ENCODE peak calls at places on chromosomes 5 and 9, in nine cellular contexts. A is NB4, R is gastrocnemius medialis, C is tibial nerve, D is spleen, Z is transverse colon, J is stomach, N is HCT116, G is body of pancreas. X is an unnamed sample.

GRCh38 chr9:100352201-100352726 is 478 bp downstream of the TEX10 start:
- DNase-seq in D (no peak), A (peak), J (peak), G (peak), R (peak), Z (peak), C (no peak), N (no peak), X (peak)

GRCh38 chr9:114184866-114185265 is 29.5 kb downstream of the COL27A1 start:
- DNase-seq in N (no peak), D (peak), R (no peak), G (no peak), J (no peak), C (no peak), Z (no peak), A (no peak), X (no peak)

GRCh38 chr9:127545196-127546124 is 66.6 kb upstream of the STXBP1 start:
- DNase-seq in R (no peak), G (peak), A (no peak), J (peak), Z (peak), N (no peak), D (no peak), C (peak), X (no peak)

GRCh38 chr9:134188421-134189166 is 24.2 kb upstream of the RNU6ATAC start:
- DNase-seq in A (no peak), N (no peak), R (peak), J (no peak), D (peak), C (peak), G (no peak), Z (no peak), X (no peak)

GRCh38 chr9:134502261-134503211 is 139.1 kb upstream of the COL5A1 start:
- DNase-seq in Z (peak), R (no peak), N (no peak), D (peak), G (peak), C (no peak), J (peak), A (peak), X (no peak)

GRCh38 chr9:69571032-69571431 is 101.1 kb downstream of the APBA1 start:
- DNase-seq in R (no peak), C (no peak), J (no peak), D (no peak), N (no peak), A (no peak), G (no peak), Z (no peak), X (no peak)

GRCh38 chr9:75979362-75979761 is 88.9 kb downstream of the PCSK5 start:
- DNase-seq in G (no peak), Z (no peak), A (peak), J (no peak), D (no peak), R (no peak), C (no peak), N (no peak), X (no peak)

GRCh38 chr5:178194026-178194425 is 6.9 kb upstream of the GMCL2 start:
- DNase-seq in Z (no peak), A (peak), C (no peak), N (no peak), R (no peak), J (no peak), D (no peak), G (no peak), X (no peak)

GRCh38 chr9:34674440-34674839 is 12.0 kb upstream of the CCL27 start:
- DNase-seq in R (no peak), A (no peak), G (no peak), Z (no peak), C (no peak), N (no peak), J (no peak), D (no peak), X (no peak)

GRCh38 chr5:66519626-66520025 is 76.6 kb upstream of the MAST4 start:
- DNase-seq in J (no peak), C (no peak), D (no peak), N (no peak), G (no peak), R (no peak), Z (no peak), A (no peak), X (no peak)

GRCh38 chr9:109742759-109743388 is 37.1 kb upstream of the PALM2AKAP2 start:
- DNase-seq in J (no peak), C (no peak), G (peak), Z (no peak), A (no peak), N (no peak), D (no peak), R (no peak), X (no peak)

GRCh38 chr5:176366575-176366894 is 1.2 kb downstream of the ARL10 start:
- DNase-seq in G (no peak), J (no peak), D (no peak), R (no peak), Z (no peak), A (no peak), N (no peak), C (no peak), X (no peak)

GRCh38 chr5:176368726-176369125 is 3.4 kb downstream of the ARL10 start:
- DNase-seq in N (no peak), R (no peak), A (no peak), Z (no peak), J (no peak), C (no peak), G (no peak), D (no peak), X (no peak)

GRCh38 chr5:176362098-176362442 is 506 bp upstream of the KIAA1191 start:
- DNase-seq in N (no peak), C (no peak), G (no peak), Z (no peak), J (no peak), D (no peak), A (no peak), R (no peak), X (no peak)

GRCh38 chr5:176364765-176365662 is at the start of gene ARL10:
- DNase-seq in J (no peak), N (no peak), R (no peak), D (peak), G (no peak), C (no peak), Z (peak), A (no peak), X (peak)

GRCh38 chr5:176365663-176366574 is 632 bp downstream of the ARL10 start:
- DNase-seq in N (no peak), Z (peak), R (no peak), A (no peak), D (peak), J (no peak), C (no peak), G (peak), X (peak)
- TF ChIP-seq POLR2A in N (no peak), Z (no peak), R (no peak), A (no peak), D (no peak), J (no peak), C (peak), G (no peak), X (no peak)

DNA sequence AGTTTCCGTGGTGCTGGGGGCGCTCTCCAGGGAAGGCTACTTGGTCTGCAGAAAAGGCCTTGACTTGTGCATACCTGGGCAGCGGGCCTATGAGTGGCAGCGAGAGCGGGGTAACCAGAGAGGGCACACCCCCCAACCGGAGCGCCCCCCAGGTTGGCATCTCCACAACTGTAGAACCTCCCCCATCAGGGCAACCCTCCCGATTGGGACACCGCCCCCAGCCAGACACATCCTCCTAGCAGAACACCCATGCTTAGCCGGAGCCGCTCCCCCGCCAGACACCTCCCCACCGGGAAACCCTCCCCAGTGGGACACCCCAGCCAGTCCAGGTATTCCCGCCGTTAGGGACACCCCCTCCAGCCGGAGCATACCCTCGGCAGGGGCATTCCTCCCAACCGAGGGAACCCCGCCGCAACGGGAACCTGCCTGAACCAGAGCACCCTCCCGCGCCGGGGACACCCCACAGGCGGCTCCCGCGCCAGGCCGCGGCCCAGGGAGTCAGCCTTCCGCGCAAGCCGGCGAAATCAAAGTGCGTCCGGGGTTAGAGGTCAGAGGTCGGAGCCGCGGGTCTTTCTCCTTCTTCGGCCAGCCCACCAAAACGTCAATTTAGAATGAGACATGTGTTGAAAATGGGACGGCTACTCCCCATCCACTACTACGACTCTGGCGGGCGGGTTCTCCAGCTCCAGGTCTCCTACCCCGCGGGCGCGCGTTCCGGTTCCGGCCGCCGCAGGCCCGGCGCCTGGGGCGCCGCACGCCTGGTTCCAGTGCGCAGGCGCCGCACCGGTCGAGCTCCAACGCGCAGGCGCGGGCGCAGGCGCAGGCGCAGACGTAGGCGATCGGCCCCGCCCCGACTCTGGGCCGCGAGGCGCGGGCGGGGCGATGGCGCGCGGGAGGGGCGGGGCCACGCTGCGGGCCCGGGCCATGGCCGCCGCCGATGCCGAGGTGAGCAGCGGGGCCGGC is at the start of gene EHMT1:
- DNase-seq in N (peak), J (peak), G (peak), Z (peak), R (peak), A (peak), C (peak), D (peak), X (peak)
- TF ChIP-seq POLR2A in N (peak), J (no peak), G (peak), Z (peak), R (peak), A (peak), C (peak), D (peak), X (peak)

DNA sequence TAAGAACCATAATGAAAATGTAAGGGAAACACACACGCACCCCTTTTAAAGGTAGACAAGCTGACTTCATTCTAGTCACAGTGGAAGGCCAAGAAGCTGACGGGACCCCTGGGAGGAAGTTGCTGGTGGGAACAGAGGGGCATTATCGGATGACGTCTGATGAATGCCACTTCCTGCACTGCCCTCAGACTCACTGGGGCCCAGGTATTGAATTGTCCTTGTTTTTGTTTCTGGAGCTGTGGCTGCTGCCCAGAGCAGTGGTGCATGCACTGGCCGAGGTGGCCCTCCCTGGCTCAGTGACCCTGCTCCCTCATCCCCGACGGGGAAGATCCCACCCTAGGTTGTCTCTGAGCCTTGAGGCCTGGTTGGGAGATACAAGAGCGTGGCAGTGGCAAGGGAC is 15.3 kb upstream of the RPL26L1 start:
- DNase-seq in N (no peak), Z (no peak), G (no peak), D (peak), C (no peak), A (peak), J (no peak), R (no peak), X (no peak)
- TF ChIP-seq POLR2A in N (no peak), Z (no peak), G (no peak), D (no peak), C (no peak), A (no peak), J (no peak), R (no peak), X (no peak)

GRCh38 chr5:43154424-43154823 is 33.7 kb downstream of the ZNF131 start:
- DNase-seq in R (no peak), A (no peak), J (no peak), N (no peak), D (no peak), Z (no peak), G (no peak), C (no peak), X (peak)

GRCh38 chr5:43157068-43157467 is 35.0 kb upstream of the NIM1K start:
- DNase-seq in R (no peak), C (no peak), J (no peak), N (no peak), A (no peak), D (no peak), Z (no peak), G (no peak), X (no peak)

GRCh38 chr5:43152946-43153345 is 32.2 kb downstream of the ZNF131 start:
- DNase-seq in D (no peak), C (no peak), G (no peak), N (no peak), Z (no peak), J (no peak), A (no peak), R (no peak), X (no peak)

GRCh38 chr5:43155394-43156096 is 34.8 kb downstream of the ZNF131 start:
- DNase-seq in G (no peak), N (no peak), A (no peak), D (peak), R (no peak), C (no peak), J (no peak), Z (no peak), X (peak)

GRCh38 chr5:43156388-43156787 is 35.6 kb upstream of the NIM1K start:
- DNase-seq in C (no peak), A (no peak), D (no peak), N (no peak), G (no peak), R (no peak), J (no peak), Z (no peak), X (no peak)
- TF ChIP-seq POLR2A in C (no peak), A (no peak), D (no peak), N (no peak), G (no peak), R (no peak), J (no peak), Z (no peak), X (no peak)

GRCh38 chr9:31590091-31590490 is 794.4 kb upstream of the ACO1 start:
- DNase-seq in R (no peak), J (no peak), G (no peak), A (no peak), D (no peak), Z (no peak), C (no peak), N (no peak), X (no peak)
- TF ChIP-seq POLR2A in R (no peak), J (no peak), G (no peak), A (no peak), D (no peak), Z (no peak), C (no peak), N (no peak), X (no peak)

DNA sequence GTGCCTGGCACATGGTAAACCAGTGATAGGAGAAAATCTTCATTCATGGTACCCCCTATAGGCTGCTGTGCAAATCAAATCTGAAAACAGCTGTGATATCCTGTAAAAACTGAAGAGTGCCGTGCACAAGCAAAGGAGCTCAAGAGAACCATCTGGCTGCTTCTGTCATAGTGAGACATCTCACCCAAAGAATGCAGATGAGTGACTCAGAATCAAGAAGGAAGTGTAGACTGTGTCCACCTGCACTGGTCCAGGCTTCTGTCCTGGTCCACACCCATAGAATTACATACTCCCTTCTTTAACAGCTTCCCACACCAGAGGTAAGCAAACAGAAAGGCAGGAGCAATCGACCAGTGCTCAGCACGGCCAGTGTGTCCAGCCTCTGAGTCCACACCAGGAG is 195.9 kb downstream of the ASTN2 start:
- DNase-seq in D (no peak), G (no peak), Z (no peak), A (no peak), R (no peak), J (no peak), N (no peak), C (no peak), X (no peak)
- TF ChIP-seq POLR2A in D (no peak), G (no peak), Z (no peak), A (no peak), R (no peak), J (no peak), N (no peak), C (no peak), X (no peak)

GRCh38 chr5:95907067-95907705 is 54.5 kb downstream of the ELL2 start:
- DNase-seq in N (no peak), D (no peak), C (no peak), Z (no peak), R (no peak), J (no peak), G (no peak), A (no peak), X (no peak)
- TF ChIP-seq POLR2A in N (no peak), D (no peak), C (no peak), Z (no peak), R (no peak), J (no peak), G (no peak), A (no peak), X (no peak)

DNA sequence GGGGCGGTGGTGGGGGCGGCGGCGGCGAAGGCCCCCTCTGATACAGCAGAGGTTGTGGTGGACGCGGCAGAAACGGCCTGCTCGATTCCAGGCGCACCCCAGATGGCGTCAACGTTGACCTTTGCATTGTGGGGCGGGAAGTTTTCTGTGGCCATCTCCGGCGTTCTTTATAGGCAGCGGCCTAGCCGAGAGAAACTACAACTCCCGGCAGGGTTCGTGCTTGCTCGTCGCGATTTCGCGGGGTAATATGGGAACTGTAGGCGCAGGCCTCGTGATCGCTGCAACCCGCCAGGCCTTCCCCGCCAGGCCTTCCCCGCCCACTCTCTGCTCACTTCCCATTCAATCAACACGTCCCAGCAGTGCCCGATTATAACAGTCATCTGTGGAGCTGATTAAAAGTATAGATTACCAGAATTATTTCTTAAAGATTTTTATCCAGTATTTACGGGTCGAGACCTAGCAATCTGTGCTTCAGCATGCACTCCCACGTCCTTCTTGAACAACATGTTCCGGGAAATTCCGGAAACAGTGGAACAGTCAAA is at the start of gene BOD1:
- DNase-seq in N (peak), R (peak), G (peak), C (peak), J (peak), D (peak), Z (peak), A (peak), X (peak)
- TF ChIP-seq POLR2A in N (no peak), R (peak), G (no peak), C (peak), J (no peak), D (no peak), Z (peak), A (no peak), X (no peak)